ENCODE peak calls at places on chromosomes 3 and 15, in seven cellular contexts. N is cardiac muscle cell; J is stimulated activated CD4-positive, alpha-beta T cell treated with anti-CD3 and anti-CD28 coated beads, Interleukin-1b, Interleukin-23, amount 100 ng/mL, for 48 hours; Y is psoas muscle; H is NCI-H226; R is Kasumi-1; W is IMR-90. Z is an unnamed sample.

GRCh38 chr3:28923994-28924393 is 356.9 kb upstream of the RBMS3 start:
- DNase-seq in N (no peak), J (no peak), Y (no peak), H (no peak), R (no peak), W (no peak), Z (no peak)

GRCh38 chr15:88636039-88636438 is 2.8 kb upstream of the ISG20 start:
- DNase-seq in N (no peak), J (peak; percentile 65), Y (no peak), H (no peak), R (no peak), W (no peak), Z (no peak)

GRCh38 chr3:167776144-167776685 is 40.7 kb downstream of the SERPINI1 start:
- DNase-seq in N (no peak), J (no peak), Y (no peak), H (no peak), R (no peak), W (no peak), Z (no peak)

GRCh38 chr3:48016336-48016973 is at the start of gene MAP4:
- DNase-seq in N (peak; percentile 67), J (no peak), Y (no peak), H (peak; percentile 51), R (peak; percentile 36), W (peak; percentile 34), Z (peak; percentile 95)

GRCh38 chr3:188282871-188283270 is 128.9 kb downstream of the LPP start:
- DNase-seq in N (no peak), J (no peak), Y (no peak), H (no peak), R (no peak), W (no peak), Z (no peak)

GRCh38 chr3:162541923-162542322 is 1045.3 kb downstream of the OTOL1 start:
- DNase-seq in N (no peak), J (no peak), Y (no peak), H (no peak), R (no peak), W (no peak), Z (no peak)

GRCh38 chr15:42921049-42921731 is 612 bp upstream of the TTBK2 start:
- DNase-seq in N (peak; percentile 44), J (peak; percentile 30), Y (peak; percentile 29), H (no peak), R (no peak), W (peak; percentile 8), Z (peak; percentile 55)

GRCh38 chr15:39426552-39427532 is 154.0 kb upstream of the THBS1 start:
- DNase-seq in N (peak; percentile 96), J (peak; percentile 85), Y (peak; percentile 40), H (no peak), R (peak; percentile 78), W (peak; percentile 84), Z (peak; percentile 15)

GRCh38 chr3:96813134-96813819 is 1.1 kb upstream of the EPHA6 start:
- DNase-seq in N (peak; percentile 75), J (peak; percentile 71), Y (peak; percentile 52), H (peak; percentile 86), R (peak; percentile 62), W (peak; percentile 30), Z (peak; percentile 89)

GRCh38 chr3:132228923-132229322 is 88.3 kb upstream of the ACP3 start:
- DNase-seq in N (no peak), J (no peak), Y (no peak), H (no peak), R (no peak), W (peak; percentile 10), Z (no peak)

GRCh38 chr3:121748638-121749275 is 784 bp downstream of the GOLGB1 start:
- DNase-seq in N (no peak), J (peak; percentile 46), Y (no peak), H (no peak), R (peak; percentile 48), W (peak; percentile 50), Z (peak; percentile 67)

GRCh38 chr3:52231502-52232278 is 6.2 kb upstream of the TLR9 start:
- DNase-seq in N (peak; percentile 65), J (peak; percentile 84), Y (peak; percentile 86), H (no peak), R (peak; percentile 45), W (peak; percentile 33), Z (no peak)

GRCh38 chr3:113514265-113514769 is 639 bp downstream of the SPICE1 start:
- DNase-seq in N (no peak), J (no peak), Y (no peak), H (no peak), R (peak; percentile 58), W (peak; percentile 12), Z (no peak)

GRCh38 chr3:180093535-180093934 is 56.8 kb upstream of the PEX5L start:
- DNase-seq in N (no peak), J (no peak), Y (no peak), H (no peak), R (no peak), W (no peak), Z (no peak)

GRCh38 chr3:43861635-43862034 is 170.9 kb downstream of the ABHD5 start:
- DNase-seq in N (no peak), J (no peak), Y (no peak), H (no peak), R (no peak), W (no peak), Z (no peak)

GRCh38 chr3:21779909-21780308 is 28.9 kb upstream of the ZNF385D start:
- DNase-seq in N (peak; percentile 16), J (no peak), Y (no peak), H (peak; percentile 47), R (no peak), W (no peak), Z (no peak)

GRCh38 chr15:84810073-84810840 is 6.9 kb upstream of the ALPK3 start:
- DNase-seq in N (no peak), J (no peak), Y (peak; percentile 47), H (no peak), R (no peak), W (peak; percentile 62), Z (no peak)

GRCh38 chr3:133040696-133041523 is 2.7 kb downstream of the TMEM108 start:
- DNase-seq in N (peak; percentile 85), J (peak; percentile 35), Y (peak; percentile 67), H (peak; percentile 29), R (peak; percentile 70), W (peak; percentile 71), Z (peak; percentile 92)

GRCh38 chr3:65577875-65578274 is 460.8 kb downstream of the MAGI1 start:
- DNase-seq in N (no peak), J (no peak), Y (no peak), H (no peak), R (no peak), W (no peak), Z (no peak)

GRCh38 chr3:168156479-168156878 is 60.8 kb upstream of the GOLIM4 start:
- DNase-seq in N (no peak), J (no peak), Y (no peak), H (no peak), R (peak; percentile 87), W (no peak), Z (no peak)

GRCh38 chr3:190064112-190064511 is 56.6 kb downstream of the P3H2 start:
- DNase-seq in N (peak; percentile 84), J (no peak), Y (no peak), H (peak; percentile 93), R (no peak), W (peak; percentile 95), Z (no peak)

GRCh38 chr3:131174752-131175151 is 148.1 kb downstream of the NEK11 start:
- DNase-seq in N (peak; percentile 32), J (peak; percentile 2), Y (no peak), H (no peak), R (peak; percentile 76), W (no peak), Z (no peak)

GRCh38 chr3:114318295-114318694 is 24.5 kb downstream of the TIGIT start:
- DNase-seq in N (no peak), J (no peak), Y (no peak), H (no peak), R (no peak), W (no peak), Z (no peak)

GRCh38 chr3:128345195-128345594 is 121.5 kb downstream of the DNAJB8 start:
- DNase-seq in N (no peak), J (no peak), Y (no peak), H (no peak), R (no peak), W (no peak), Z (no peak)

GRCh38 chr3:71436337-71436736 is 147.2 kb downstream of the FOXP1 start:
- DNase-seq in N (no peak), J (no peak), Y (no peak), H (no peak), R (no peak), W (no peak), Z (no peak)

GRCh38 chr3:126269360-126269759 is 87.8 kb downstream of the KLF15 start:
- DNase-seq in N (peak; percentile 15), J (no peak), Y (no peak), H (no peak), R (no peak), W (peak; percentile 11), Z (no peak)

GRCh38 chr15:90126457-90127435 is 24.5 kb upstream of the IDH2 start:
- DNase-seq in N (no peak), J (no peak), Y (peak; percentile 50), H (no peak), R (no peak), W (no peak), Z (no peak)

GRCh38 chr3:110454066-110454465 is 617.5 kb upstream of the NECTIN3 start:
- DNase-seq in N (no peak), J (no peak), Y (no peak), H (no peak), R (no peak), W (peak; percentile 59), Z (no peak)

GRCh38 chr3:138938056-138938876 is 8.7 kb downstream of the FOXL2 start:
- DNase-seq in N (no peak), J (no peak), Y (no peak), H (no peak), R (no peak), W (no peak), Z (no peak)

GRCh38 chr3:107870989-107871638 is 219.7 kb downstream of the CD47 start:
- DNase-seq in N (no peak), J (no peak), Y (no peak), H (no peak), R (no peak), W (peak; percentile 30), Z (no peak)